ENCODE peak calls at places on chromosomes 16 and 17, in five cellular contexts. One of them, this sample, is unnamed.
A peak's percentile ranks its signal among the peaks of the same experiment; 100 is the strongest.

GRCh38 chr16:81432899-81433560 is 11.6 kb upstream of the CMIP start:
- DNase-seq in H9: peak; percentile 59
- DNase-seq in neuronal stem cell: no peak
- DNase-seq in trophoblast cell: peak; percentile 39
- DNase-seq in IMR-90: no peak
- DNase-seq in this sample: no peak

GRCh38 chr17:45374501-45374900 is 57.7 kb upstream of the MAP3K14 start:
- DNase-seq in H9: no peak
- DNase-seq in neuronal stem cell: no peak
- DNase-seq in trophoblast cell: no peak
- DNase-seq in IMR-90: peak; percentile 29
- DNase-seq in this sample: no peak

GRCh38 chr16:844638-845348 is 44.3 kb upstream of the GNG13 start:
- DNase-seq in H9: no peak
- DNase-seq in neuronal stem cell: no peak
- DNase-seq in trophoblast cell: no peak
- DNase-seq in IMR-90: no peak
- DNase-seq in this sample: no peak

GRCh38 chr17:50423553-50424159 is 2.4 kb upstream of the ACSF2 start:
- DNase-seq in H9: no peak
- DNase-seq in neuronal stem cell: no peak
- DNase-seq in trophoblast cell: peak; percentile 75
- DNase-seq in IMR-90: peak; percentile 91
- DNase-seq in this sample: peak; percentile 82

GRCh38 chr16:78133919-78134318 is 34.5 kb downstream of the WWOX start:
- DNase-seq in H9: no peak
- DNase-seq in neuronal stem cell: no peak
- DNase-seq in trophoblast cell: no peak
- DNase-seq in IMR-90: no peak
- DNase-seq in this sample: no peak

GRCh38 chr16:24689128-24689527 is 40.3 kb upstream of the TNRC6A start:
- DNase-seq in H9: peak; percentile 56
- DNase-seq in neuronal stem cell: no peak
- DNase-seq in trophoblast cell: peak; percentile 69
- DNase-seq in IMR-90: peak; percentile 48
- DNase-seq in this sample: peak; percentile 76

GRCh38 chr16:23877107-23878070 is 41.6 kb downstream of the PRKCB start:
- DNase-seq in H9: peak; percentile 31
- DNase-seq in neuronal stem cell: no peak
- DNase-seq in trophoblast cell: no peak
- DNase-seq in IMR-90: no peak
- DNase-seq in this sample: no peak

GRCh38 chr17:73156887-73157870 is 7.6 kb upstream of the SSTR2 start:
- DNase-seq in H9: no peak
- DNase-seq in neuronal stem cell: no peak
- DNase-seq in trophoblast cell: no peak
- DNase-seq in IMR-90: no peak
- DNase-seq in this sample: no peak

GRCh38 chr16:15759070-15759469 is 97.8 kb downstream of the MYH11 start:
- DNase-seq in H9: no peak
- DNase-seq in neuronal stem cell: no peak
- DNase-seq in trophoblast cell: no peak
- DNase-seq in IMR-90: no peak
- DNase-seq in this sample: no peak

GRCh38 chr17:65553646-65554567 is 7.5 kb downstream of the AXIN2 start:
- DNase-seq in H9: no peak
- DNase-seq in neuronal stem cell: no peak
- DNase-seq in trophoblast cell: no peak
- DNase-seq in IMR-90: peak; percentile 17
- DNase-seq in this sample: no peak

GRCh38 chr16:50399411-50399810 is 30.6 kb upstream of the BRD7 start:
- DNase-seq in H9: no peak
- DNase-seq in neuronal stem cell: no peak
- DNase-seq in trophoblast cell: no peak
- DNase-seq in IMR-90: no peak
- DNase-seq in this sample: no peak

GRCh38 chr16:3188925-3189825 is 1.2 kb downstream of the OR1F1 start:
- DNase-seq in H9: peak; percentile 84
- DNase-seq in neuronal stem cell: no peak
- DNase-seq in trophoblast cell: peak; percentile 45
- DNase-seq in IMR-90: peak; percentile 59
- DNase-seq in this sample: peak; percentile 80

GRCh38 chr17:45384800-45385262 is 47.8 kb downstream of the ARHGAP27 start:
- DNase-seq in H9: peak; percentile 68
- DNase-seq in neuronal stem cell: no peak
- DNase-seq in trophoblast cell: no peak
- DNase-seq in IMR-90: no peak
- DNase-seq in this sample: no peak

GRCh38 chr16:12677472-12677871 is 126.2 kb downstream of the CPPED1 start:
- DNase-seq in H9: no peak
- DNase-seq in neuronal stem cell: no peak
- DNase-seq in trophoblast cell: no peak
- DNase-seq in IMR-90: no peak
- DNase-seq in this sample: no peak

GRCh38 chr16:75029854-75030253 is 31.0 kb downstream of the ZNRF1 start:
- DNase-seq in H9: no peak
- DNase-seq in neuronal stem cell: no peak
- DNase-seq in trophoblast cell: peak; percentile 83
- DNase-seq in IMR-90: peak; percentile 84
- DNase-seq in this sample: peak; percentile 35

GRCh38 chr17:28613916-28614315 is at the start of gene RSKR:
- DNase-seq in H9: no peak
- DNase-seq in neuronal stem cell: no peak
- DNase-seq in trophoblast cell: no peak
- DNase-seq in IMR-90: no peak
- DNase-seq in this sample: no peak

GRCh38 chr17:49090885-49091594 is 41.5 kb upstream of the B4GALNT2 start:
- DNase-seq in H9: no peak
- DNase-seq in neuronal stem cell: no peak
- DNase-seq in trophoblast cell: peak; percentile 12
- DNase-seq in IMR-90: no peak
- DNase-seq in this sample: no peak

GRCh38 chr17:28812980-28813377 is 29.6 kb downstream of the FAM222B start:
- DNase-seq in H9: no peak
- DNase-seq in neuronal stem cell: no peak
- DNase-seq in trophoblast cell: no peak
- DNase-seq in IMR-90: peak; percentile 71
- DNase-seq in this sample: no peak

GRCh38 chr16:736936-737481 is 3.8 kb downstream of the CIAO3 start:
- DNase-seq in H9: no peak
- DNase-seq in neuronal stem cell: no peak
- DNase-seq in trophoblast cell: no peak
- DNase-seq in IMR-90: no peak
- DNase-seq in this sample: no peak

GRCh38 chr16:89107209-89107582 is 13.5 kb downstream of the ACSF3 start:
- DNase-seq in H9: no peak
- DNase-seq in neuronal stem cell: no peak
- DNase-seq in trophoblast cell: no peak
- DNase-seq in IMR-90: no peak
- DNase-seq in this sample: no peak

GRCh38 chr16:53775821-53776431 is 72.0 kb downstream of the FTO start:
- DNase-seq in H9: no peak
- DNase-seq in neuronal stem cell: no peak
- DNase-seq in trophoblast cell: peak; percentile 77
- DNase-seq in IMR-90: peak; percentile 91
- DNase-seq in this sample: peak; percentile 95

GRCh38 chr16:19143241-19143640 is 24.8 kb upstream of the SYT17 start:
- DNase-seq in H9: no peak
- DNase-seq in neuronal stem cell: no peak
- DNase-seq in trophoblast cell: no peak
- DNase-seq in IMR-90: no peak
- DNase-seq in this sample: no peak

GRCh38 chr17:2396568-2397246 is 4.2 kb downstream of the MNT start:
- DNase-seq in H9: peak; percentile 99
- DNase-seq in neuronal stem cell: peak; percentile 90
- DNase-seq in trophoblast cell: peak; percentile 68
- DNase-seq in IMR-90: peak; percentile 98
- DNase-seq in this sample: peak; percentile 100

GRCh38 chr16:46801428-46802049 is 29.4 kb downstream of the C16orf87 start:
- DNase-seq in H9: no peak
- DNase-seq in neuronal stem cell: no peak
- DNase-seq in trophoblast cell: peak; percentile 73
- DNase-seq in IMR-90: peak; percentile 25
- DNase-seq in this sample: peak; percentile 55

GRCh38 chr16:88566158-88566557 is 4.0 kb upstream of the ZC3H18 start:
- DNase-seq in H9: no peak
- DNase-seq in neuronal stem cell: peak; percentile 33
- DNase-seq in trophoblast cell: peak; percentile 4
- DNase-seq in IMR-90: peak; percentile 75
- DNase-seq in this sample: peak; percentile 73

GRCh38 chr17:9274973-9275372 is 253.7 kb downstream of the NTN1 start:
- DNase-seq in H9: no peak
- DNase-seq in neuronal stem cell: no peak
- DNase-seq in trophoblast cell: no peak
- DNase-seq in IMR-90: no peak
- DNase-seq in this sample: no peak

GRCh38 chr17:43085489-43085888 is 39.7 kb downstream of the BRCA1 start:
- DNase-seq in H9: no peak
- DNase-seq in neuronal stem cell: no peak
- DNase-seq in trophoblast cell: peak; percentile 40
- DNase-seq in IMR-90: peak; percentile 39
- DNase-seq in this sample: peak; percentile 32

GRCh38 chr17:31296156-31296555 is 883 bp downstream of the OMG start:
- DNase-seq in H9: no peak
- DNase-seq in neuronal stem cell: no peak
- DNase-seq in trophoblast cell: no peak
- DNase-seq in IMR-90: no peak
- DNase-seq in this sample: no peak

GRCh38 chr16:31120129-31120528 is 2.7 kb downstream of the KAT8 start:
- DNase-seq in H9: no peak
- DNase-seq in neuronal stem cell: no peak
- DNase-seq in trophoblast cell: no peak
- DNase-seq in IMR-90: no peak
- DNase-seq in this sample: no peak

GRCh38 chr16:24075929-24076716 is 180.0 kb upstream of the CACNG3 start:
- DNase-seq in H9: peak; percentile 41
- DNase-seq in neuronal stem cell: no peak
- DNase-seq in trophoblast cell: peak; percentile 74
- DNase-seq in IMR-90: no peak
- DNase-seq in this sample: no peak

DNA sequence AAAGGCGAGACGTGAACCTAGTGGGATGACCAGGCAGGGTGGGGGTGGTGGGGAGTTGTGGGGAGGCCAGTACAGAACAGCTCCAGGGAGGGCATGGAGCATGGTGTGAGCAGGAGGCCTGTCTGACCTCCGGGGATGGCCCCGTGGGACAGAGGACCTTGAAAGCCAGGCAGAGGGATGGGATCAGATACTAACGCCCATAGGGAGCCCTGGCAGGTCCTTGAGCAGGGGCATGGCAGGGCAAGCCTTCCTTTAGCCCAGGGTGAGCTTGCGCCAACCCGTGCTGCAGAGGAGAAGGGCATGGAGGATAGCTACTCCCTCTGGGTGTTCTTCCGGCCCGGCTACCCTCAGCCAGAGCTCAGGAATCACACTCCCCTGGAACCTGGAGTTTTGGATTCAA is 35.3 kb downstream of the TMEM235 start:
- DNase-seq in H9: peak; percentile 33
- DNase-seq in neuronal stem cell: no peak
- DNase-seq in trophoblast cell: no peak
- DNase-seq in IMR-90: no peak
- DNase-seq in this sample: no peak
- H4K91ac ChIP-seq in H9: no peak overlapping the region
- H4K91ac ChIP-seq in neuronal stem cell: no peak overlapping the region
- H4K91ac ChIP-seq in trophoblast cell: peak overlapping the region; percentile 9
- H4K91ac ChIP-seq in IMR-90: no peak overlapping the region
- H4K91ac ChIP-seq in this sample: peak overlapping the region; percentile 99

DNA sequence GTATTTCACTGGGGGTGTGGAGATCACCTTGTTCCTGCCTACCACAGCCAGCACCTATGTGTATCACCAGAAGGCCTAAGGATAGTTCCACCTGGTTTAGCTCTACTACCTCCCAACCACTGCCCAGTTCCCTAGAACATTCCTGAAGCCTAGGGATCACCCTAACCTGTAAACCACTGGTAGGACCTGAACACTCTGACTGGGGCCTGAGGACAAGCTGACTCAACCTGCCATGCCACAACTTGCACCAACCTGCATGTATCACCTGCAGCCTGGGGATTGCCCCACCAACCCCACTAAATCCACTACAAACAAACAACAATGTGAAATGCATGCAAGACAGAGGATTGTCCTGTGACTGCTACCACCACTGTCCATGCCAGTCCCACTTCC is 128.1 kb downstream of the KIF2B start:
- DNase-seq in H9: no peak
- DNase-seq in neuronal stem cell: no peak
- DNase-seq in trophoblast cell: no peak
- DNase-seq in IMR-90: no peak
- DNase-seq in this sample: no peak
- H4K91ac ChIP-seq in H9: no peak overlapping the region
- H4K91ac ChIP-seq in neuronal stem cell: no peak overlapping the region
- H4K91ac ChIP-seq in trophoblast cell: no peak overlapping the region
- H4K91ac ChIP-seq in IMR-90: no peak overlapping the region
- H4K91ac ChIP-seq in this sample: no peak overlapping the region

DNA sequence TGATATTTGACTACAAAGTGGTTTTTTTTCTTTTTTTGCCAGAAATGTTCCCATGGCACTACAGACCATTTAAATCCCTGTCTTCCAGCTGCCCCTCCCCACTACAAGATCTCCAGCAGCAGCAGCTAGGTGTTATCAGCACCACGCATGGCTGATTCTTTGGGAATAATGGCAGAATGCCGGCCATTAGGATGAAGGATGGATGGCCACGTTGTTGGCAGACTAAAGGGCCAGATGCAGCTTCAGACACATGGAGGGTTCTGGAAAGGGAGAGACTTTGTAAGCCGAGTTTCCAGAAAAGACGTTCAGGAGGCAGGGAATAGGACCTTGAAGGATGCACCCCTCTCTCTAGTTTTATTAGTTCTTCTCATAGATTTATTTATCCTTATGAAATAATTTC is 10.3 kb upstream of the MED9 start:
- DNase-seq in H9: no peak
- DNase-seq in neuronal stem cell: no peak
- DNase-seq in trophoblast cell: no peak
- DNase-seq in IMR-90: no peak
- DNase-seq in this sample: no peak
- H4K91ac ChIP-seq in H9: no peak overlapping the region
- H4K91ac ChIP-seq in neuronal stem cell: no peak overlapping the region
- H4K91ac ChIP-seq in trophoblast cell: no peak overlapping the region
- H4K91ac ChIP-seq in IMR-90: no peak overlapping the region
- H4K91ac ChIP-seq in this sample: no peak overlapping the region

DNA sequence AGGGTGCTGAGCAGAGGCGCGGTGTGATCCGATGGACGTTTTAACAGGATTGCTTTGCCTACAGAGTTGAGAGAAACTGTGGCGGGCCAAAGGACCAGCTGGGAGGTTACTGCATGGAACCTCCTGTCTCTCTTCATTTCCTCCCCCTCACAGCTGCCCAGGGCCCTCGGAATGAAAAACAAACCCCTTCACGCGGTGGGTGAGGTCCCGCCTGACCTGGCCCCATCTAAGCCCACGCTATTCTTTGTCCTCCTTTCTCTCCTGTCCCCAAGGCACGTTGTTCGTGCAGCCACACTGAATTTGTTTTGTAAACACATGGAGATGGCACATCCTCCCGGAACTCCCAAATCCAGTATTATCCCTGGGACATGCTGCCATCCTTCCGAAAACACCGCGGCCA is 302.2 kb downstream of the ABCC12 start:
- DNase-seq in H9: no peak
- DNase-seq in neuronal stem cell: no peak
- DNase-seq in trophoblast cell: no peak
- DNase-seq in IMR-90: no peak
- DNase-seq in this sample: no peak
- H4K91ac ChIP-seq in H9: no peak overlapping the region
- H4K91ac ChIP-seq in neuronal stem cell: peak overlapping the region; percentile 59
- H4K91ac ChIP-seq in trophoblast cell: no peak overlapping the region
- H4K91ac ChIP-seq in IMR-90: no peak overlapping the region
- H4K91ac ChIP-seq in this sample: no peak overlapping the region

GRCh38 chr17:40086150-40087044 is 14.0 kb downstream of the NR1D1 start:
- DNase-seq in H9: peak; percentile 82
- DNase-seq in neuronal stem cell: no peak
- DNase-seq in trophoblast cell: peak; percentile 61
- DNase-seq in IMR-90: no peak
- DNase-seq in this sample: peak; percentile 52
- H4K91ac ChIP-seq in H9: no peak overlapping the region
- H4K91ac ChIP-seq in neuronal stem cell: no peak overlapping the region
- H4K91ac ChIP-seq in trophoblast cell: no peak overlapping the region
- H4K91ac ChIP-seq in IMR-90: no peak overlapping the region
- H4K91ac ChIP-seq in this sample: peak overlapping the region; percentile 62